ENCODE peak calls at places on chromosome 4, in six cellular contexts. A is tibial artery, N is right lobe of liver, K is IMR-90, J is Caco-2, S is ovary. F is an unnamed sample.

GRCh38 chr4:120070191-120070590 is 3.5 kb upstream of the MAD2L1 start:
- DNase-seq in N (no peak), K (peak; percentile 54), S (no peak), A (no peak), J (no peak), F (no peak)

GRCh38 chr4:41561241-41561640 is 23.3 kb downstream of the LIMCH1 start:
- DNase-seq in K (no peak), A (no peak), J (no peak), S (no peak), N (no peak), F (no peak)

GRCh38 chr4:88949605-88950004 is 107.4 kb downstream of the FAM13A start:
- DNase-seq in J (no peak), N (no peak), S (no peak), K (no peak), A (no peak), F (no peak)

GRCh38 chr4:38983756-38984647 is 48.2 kb downstream of the TMEM156 start:
- DNase-seq in N (no peak), K (peak; percentile 56), A (no peak), S (no peak), J (no peak), F (no peak)

GRCh38 chr4:175412744-175413143 is 399.3 kb downstream of the GPM6A start:
- DNase-seq in S (no peak), J (no peak), N (no peak), K (peak; percentile 63), A (no peak), F (no peak)

GRCh38 chr4:98822144-98822543 is 106.8 kb downstream of the EIF4E start:
- DNase-seq in N (no peak), S (no peak), J (no peak), K (no peak), A (no peak), F (no peak)

GRCh38 chr4:139554726-139555072 is 1.3 kb downstream of the SETD7 start:
- DNase-seq in J (no peak), S (no peak), N (no peak), A (no peak), K (no peak), F (no peak)

GRCh38 chr4:137647375-137647774 is 115.1 kb upstream of the PCDH18 start:
- DNase-seq in N (no peak), J (no peak), A (no peak), K (no peak), S (no peak), F (peak; percentile 75)

GRCh38 chr4:16967722-16968121 is 69.3 kb upstream of the LDB2 start:
- DNase-seq in S (peak; percentile 20), J (no peak), K (peak; percentile 10), A (peak; percentile 85), N (no peak), F (no peak)

GRCh38 chr4:96646146-96646545 is 806.3 kb downstream of the PDHA2 start:
- DNase-seq in K (no peak), A (no peak), J (no peak), S (no peak), N (no peak), F (no peak)

GRCh38 chr4:24774452-24774851 is 20.9 kb upstream of the SOD3 start:
- DNase-seq in A (no peak), K (peak; percentile 36), N (no peak), J (no peak), S (no peak), F (no peak)

GRCh38 chr4:82423245-82424054 is 6.8 kb downstream of the HNRNPDL start:
- DNase-seq in N (no peak), K (peak; percentile 69), A (no peak), J (no peak), S (no peak), F (peak; percentile 28)

DNA sequence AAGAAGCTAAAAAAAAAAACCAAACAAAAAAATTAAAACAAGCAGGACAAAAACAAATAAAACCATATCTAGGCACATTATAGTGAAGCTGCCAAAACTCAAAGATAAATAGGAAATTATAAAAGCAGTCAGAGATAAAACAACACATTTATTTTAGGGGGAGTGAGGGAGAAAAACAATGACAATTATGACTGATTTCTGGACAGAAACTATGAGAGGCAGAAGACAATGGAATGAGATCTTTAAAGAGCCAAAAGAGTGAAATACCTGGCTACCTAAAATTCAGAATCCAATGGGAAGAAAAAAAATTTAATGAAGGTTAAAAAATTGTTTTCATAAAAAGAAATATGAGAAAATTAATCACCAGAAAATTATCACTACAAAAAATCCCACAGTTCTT is 33.4 kb downstream of the C4orf50 start:
- DNase-seq in A (no peak), S (no peak), K (no peak), N (no peak), J (no peak), F (no peak)
- TF ChIP-seq CTCF in A (no peak), S (no peak), K (no peak), N (no peak), J (no peak), F (no peak)

GRCh38 chr4:80471701-80472100 is 136.2 kb downstream of the CFAP299 start:
- DNase-seq in S (peak; percentile 19), A (no peak), J (peak; percentile 31), K (peak; percentile 67), N (peak; percentile 65), F (peak; percentile 3)
- H3K4me3 ChIP-seq in S (no peak overlapping the region), A (no peak overlapping the region), J (no peak overlapping the region), K (peak overlapping the region; percentile 19), N (no peak overlapping the region), F (no peak overlapping the region)

DNA sequence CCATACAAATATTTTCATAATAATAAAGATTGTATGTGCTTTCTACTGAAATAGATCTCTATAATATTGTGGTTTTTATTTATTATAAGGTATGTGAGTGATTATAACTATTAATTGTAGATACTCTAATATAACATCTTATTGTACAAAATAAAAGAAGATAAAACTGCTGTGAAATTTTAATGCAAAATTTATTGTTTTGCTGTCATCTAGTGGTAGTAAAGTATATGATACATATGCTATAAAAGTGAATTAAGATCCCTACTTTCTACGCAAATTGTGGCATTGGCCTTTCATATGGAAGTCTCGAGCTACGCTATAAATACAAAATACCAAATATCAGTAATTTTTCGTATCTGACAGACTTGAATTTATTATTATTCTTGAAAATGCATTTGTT is 19.3 kb downstream of the YIPF7 start:
- DNase-seq in N (no peak), A (no peak), K (no peak), J (no peak), S (no peak), F (no peak)
- TF ChIP-seq CTCF in N (no peak), A (no peak), K (peak; percentile 20), J (no peak), S (no peak), F (no peak)

DNA sequence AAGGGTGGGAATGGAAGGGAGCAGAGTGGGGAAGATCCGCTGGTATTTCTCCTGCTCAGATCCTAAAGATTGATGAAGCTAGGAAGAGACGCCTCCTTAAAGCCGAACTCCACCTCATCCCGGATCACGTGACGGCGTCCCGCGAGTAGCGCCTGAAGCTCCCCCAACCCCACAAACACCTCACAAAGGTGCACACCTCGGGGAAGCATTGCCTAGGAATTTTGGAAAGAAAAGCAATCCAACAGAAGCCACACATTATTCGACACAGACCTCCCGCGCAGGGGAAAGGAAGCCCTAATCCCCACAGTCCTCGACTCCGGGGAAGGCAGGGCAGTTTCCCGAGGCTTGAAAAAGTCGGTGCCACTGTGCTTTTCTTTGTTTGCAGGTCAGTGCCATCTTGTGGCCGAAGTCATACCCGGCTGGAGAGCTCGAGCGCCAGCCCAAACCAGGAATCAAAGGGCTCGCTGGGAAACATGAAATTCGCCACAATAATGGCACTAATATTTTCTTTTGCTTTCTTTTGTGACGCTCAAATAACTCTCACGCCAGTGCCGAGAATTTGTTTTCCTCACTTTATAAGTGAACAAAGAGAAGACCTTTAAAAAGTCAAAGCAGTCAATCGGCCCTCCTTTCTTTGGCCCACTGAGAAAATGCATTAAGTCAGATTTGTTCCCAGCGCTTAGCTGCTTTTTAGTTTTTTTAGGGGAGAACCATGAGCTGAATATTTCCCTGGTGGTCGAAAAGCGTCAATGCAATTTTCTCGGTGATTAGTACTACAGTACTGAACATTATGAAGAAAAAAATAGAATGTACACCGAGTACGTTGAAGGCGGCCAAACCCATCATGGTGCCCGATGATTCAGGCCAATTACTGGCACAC is at the start of gene NPY1R:
- DNase-seq in N (peak; percentile 74), K (peak; percentile 73), A (peak; percentile 90), J (peak; percentile 76), S (peak; percentile 36), F (peak; percentile 64)
- H3K4me3 ChIP-seq in N (peak within 1 kb of the TSS; percentile 39), K (peak within 1 kb of the TSS; percentile 46), A (peak within 1 kb of the TSS; percentile 84), J (peak within 1 kb of the TSS; percentile 44), S (peak within 1 kb of the TSS; percentile 47), F (no peak within 1 kb of the TSS)

GRCh38 chr4:105461221-105462041 is 12.4 kb downstream of the PPA2 start:
- DNase-seq in S (no peak), J (no peak), N (no peak), A (no peak), K (no peak), F (peak; percentile 13)

GRCh38 chr4:105462610-105463009 is 11.3 kb downstream of the PPA2 start:
- DNase-seq in S (no peak), A (no peak), N (no peak), K (no peak), J (no peak), F (no peak)

GRCh38 chr4:105462042-105462421 is 11.8 kb downstream of the PPA2 start:
- DNase-seq in A (no peak), N (no peak), K (no peak), S (no peak), J (no peak), F (no peak)

GRCh38 chr4:105457997-105458396 is 15.9 kb downstream of the PPA2 start:
- DNase-seq in S (no peak), A (no peak), J (no peak), K (peak; percentile 42), N (no peak), F (no peak)

DNA sequence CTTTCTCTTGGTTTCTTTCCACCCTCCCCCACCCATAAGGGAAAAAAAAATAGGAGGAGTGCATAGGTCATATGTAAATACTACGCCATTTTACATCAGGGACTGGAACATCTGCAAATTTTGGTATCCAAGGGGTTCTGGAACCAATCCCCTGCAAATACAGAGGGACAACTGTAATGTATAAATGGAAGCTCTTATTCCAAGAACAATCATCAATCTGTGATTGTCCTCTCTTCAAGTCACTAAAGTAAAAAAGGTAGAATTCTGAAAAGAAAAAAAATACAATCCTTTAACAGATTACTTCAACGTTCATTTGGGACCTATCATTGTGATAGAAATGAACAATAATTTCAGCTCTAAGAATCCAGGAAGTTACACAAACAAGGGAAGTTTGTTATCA is 13.6 kb downstream of the PPA2 start:
- DNase-seq in K (no peak), S (no peak), A (no peak), J (no peak), N (no peak), F (no peak)
- TF ChIP-seq CTCF in K (no peak), S (no peak), A (no peak), J (no peak), N (no peak), F (no peak)

GRCh38 chr4:40196260-40196659 is 571 bp upstream of the RHOH start:
- DNase-seq in A (no peak), S (no peak), K (no peak), N (no peak), J (no peak), F (peak; percentile 62)
- H3K4me3 ChIP-seq in A (no peak overlapping the region), S (no peak overlapping the region), K (no peak overlapping the region), N (no peak overlapping the region), J (no peak overlapping the region), F (peak overlapping the region; percentile 87)

GRCh38 chr4:4901877-4902276 is 42.4 kb downstream of the MSX1 start:
- DNase-seq in S (no peak), K (no peak), N (no peak), J (no peak), A (peak; percentile 9), F (no peak)
- TF ChIP-seq CTCF in S (no peak), K (no peak), N (no peak), J (peak; percentile 5), A (no peak), F (no peak)